ENCODE peak calls at places on chromosomes 7 and 10, in six cellular contexts. R is GM23338; Q is astrocyte; E is CD4-positive, alpha-beta T cell; F is neural progenitor cell; G is psoas muscle. O is an unnamed sample.

GRCh38 chr10:63919576-63920279 is 398.5 kb downstream of the REEP3 start:
- DNase-seq in F (no peak), G (no peak), Q (no peak), R (no peak), E (no peak), O (no peak)

GRCh38 chr10:986137-986825 is 2.0 kb upstream of the GTPBP4 start:
- DNase-seq in G (no peak), R (no peak), F (no peak), Q (peak), E (no peak), O (no peak)

GRCh38 chr7:68269410-68269809 is 1272.8 kb downstream of the TYW1 start:
- DNase-seq in G (no peak), R (no peak), E (no peak), F (no peak), Q (peak), O (no peak)

GRCh38 chr10:127195571-127196226 is 692 bp downstream of the INSYN2A start:
- DNase-seq in Q (peak), G (peak), F (peak), E (no peak), R (peak), O (peak)

GRCh38 chr10:11286261-11286989 is 268.8 kb downstream of the CELF2 start:
- DNase-seq in E (no peak), Q (no peak), F (no peak), G (no peak), R (no peak), O (no peak)

GRCh38 chr10:122113161-122113944 is 124.4 kb downstream of the TACC2 start:
- DNase-seq in G (peak), F (peak), R (peak), E (no peak), Q (peak), O (peak)

GRCh38 chr7:158966780-158967390 is 110.5 kb downstream of the DYNC2I1 start:
- DNase-seq in G (no peak), F (no peak), Q (no peak), E (no peak), R (no peak), O (no peak)

GRCh38 chr10:70585555-70586243 is 16.8 kb downstream of the PRF1 start:
- DNase-seq in Q (no peak), E (no peak), R (no peak), F (no peak), G (no peak), O (peak)

GRCh38 chr7:964401-965231 is 10.1 kb upstream of the ADAP1 start:
- DNase-seq in F (peak), R (peak), Q (peak), E (no peak), G (peak), O (peak)

GRCh38 chr7:108413782-108414492 is 42.3 kb downstream of the NRCAM start:
- DNase-seq in F (peak), Q (peak), R (peak), G (no peak), E (no peak), O (no peak)

GRCh38 chr10:70357447-70358035 is 24.9 kb downstream of the LRRC20 start:
- DNase-seq in F (no peak), G (no peak), E (no peak), R (no peak), Q (no peak), O (no peak)

GRCh38 chr7:81852701-81853100 is 82.9 kb upstream of the HGF start:
- DNase-seq in F (no peak), G (no peak), E (no peak), Q (no peak), R (no peak), O (no peak)

GRCh38 chr7:33677556-33677955 is 227.8 kb upstream of the BMPER start:
- DNase-seq in R (no peak), Q (no peak), F (no peak), E (no peak), G (no peak), O (no peak)

GRCh38 chr10:93749218-93749799 is 8.4 kb upstream of the LGI1 start:
- DNase-seq in R (peak), F (peak), Q (peak), E (no peak), G (no peak), O (no peak)

GRCh38 chr10:68759967-68760366 is 38.9 kb downstream of the CCAR1 start:
- DNase-seq in E (no peak), Q (no peak), F (no peak), R (no peak), G (no peak), O (no peak)

GRCh38 chr10:76675951-76676587 is 961.5 kb downstream of the KCNMA1 start:
- DNase-seq in Q (peak), R (no peak), E (no peak), F (no peak), G (peak), O (peak)
- H3K27ac ChIP-seq in Q (no peak), R (no peak), E (no peak), F (no peak), G (peak), O (no peak)

DNA sequence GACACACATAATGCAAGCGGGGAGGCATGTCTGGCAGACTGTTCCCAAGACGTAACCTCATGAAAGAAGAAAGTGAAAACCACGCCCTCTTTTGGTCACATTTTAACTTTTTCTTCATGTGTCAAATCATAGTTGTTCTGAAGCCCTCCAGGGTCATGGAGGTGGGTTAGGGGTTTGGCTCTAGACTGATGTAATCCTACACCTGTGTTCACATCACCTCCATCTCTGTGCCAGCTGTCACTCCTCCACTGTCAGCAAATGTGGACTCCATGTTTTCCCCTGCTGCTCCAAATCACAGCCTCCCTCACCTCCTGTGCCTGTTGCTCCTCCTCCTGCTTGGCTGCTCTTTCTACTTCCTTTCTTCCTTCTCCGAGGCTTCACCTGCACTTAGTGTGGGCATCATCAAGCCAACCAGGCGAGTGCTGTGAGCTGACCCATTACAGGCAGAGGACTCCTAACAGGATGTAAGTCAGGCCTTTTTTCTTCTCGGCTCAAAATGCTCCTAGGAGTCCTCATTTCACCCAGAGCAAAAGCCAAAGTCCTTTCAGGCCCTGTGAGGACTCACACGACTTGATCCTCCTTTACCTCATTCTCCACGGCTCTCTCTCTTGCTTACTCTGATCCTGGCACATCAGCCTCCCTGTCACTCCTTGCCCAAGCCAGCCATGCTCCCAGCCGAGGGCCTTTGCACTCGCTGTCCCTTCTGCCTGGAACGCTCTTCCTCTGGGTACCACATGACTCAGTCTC is 66.4 kb upstream of the IFRD1 start:
- DNase-seq in G (no peak), R (peak), E (no peak), Q (no peak), F (peak), O (no peak)
- TF ChIP-seq CTCF in G (no peak), R (peak), E (no peak), Q (no peak), F (peak), O (no peak)

DNA sequence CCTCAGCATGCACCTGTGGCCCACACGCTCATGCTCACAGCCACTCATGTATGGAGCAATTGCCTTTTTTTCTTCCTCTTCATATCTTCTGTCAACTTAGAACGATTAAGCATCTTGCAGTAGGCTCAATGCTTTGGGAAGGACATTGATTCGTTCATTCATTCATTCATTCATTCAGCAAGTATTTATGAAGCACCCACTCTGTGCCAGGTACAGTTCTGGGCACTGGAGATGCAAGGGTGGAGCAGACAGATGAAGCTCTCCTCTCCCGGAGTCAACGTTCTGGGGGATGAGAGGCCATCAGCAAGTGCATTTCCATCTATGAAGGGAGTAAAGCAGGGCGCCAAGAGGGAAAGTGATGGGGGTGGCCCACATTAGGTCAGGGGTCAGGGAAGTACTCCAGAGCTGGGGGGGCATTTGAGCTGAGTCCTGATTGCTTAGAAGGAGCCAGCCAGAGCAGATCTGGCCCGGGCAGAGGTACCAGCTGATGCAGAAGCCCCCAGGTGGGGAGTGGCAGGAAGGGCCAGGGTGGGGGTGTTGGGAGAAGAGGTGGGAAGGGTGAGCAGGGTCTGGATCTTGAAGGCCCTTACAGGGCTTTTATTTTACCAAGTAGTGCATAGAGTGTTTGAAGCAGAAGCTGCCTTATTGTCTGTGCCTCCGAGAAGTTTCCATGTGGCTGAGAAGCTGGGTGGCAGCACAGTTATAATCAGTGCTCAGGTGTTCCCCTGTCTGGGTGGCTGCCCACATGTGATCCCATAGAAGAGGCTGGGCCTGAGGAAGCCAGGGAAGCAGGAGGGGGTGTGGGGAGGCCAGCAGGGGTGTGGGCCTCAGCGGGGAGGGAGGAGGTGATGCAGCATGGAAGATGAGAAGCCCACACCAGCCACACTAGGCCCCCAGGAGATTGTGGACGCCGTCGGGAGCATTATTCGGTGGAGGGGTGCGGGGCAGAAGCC is 36.2 kb downstream of the CHST3 start:
- DNase-seq in F (no peak), R (no peak), G (no peak), Q (no peak), E (no peak), O (no peak)
- H3K27ac ChIP-seq in F (no peak), R (no peak), G (peak), Q (no peak), E (no peak), O (peak)

GRCh38 chr10:80443531-80443974 is 10.6 kb upstream of the TSPAN14 start:
- DNase-seq in F (no peak), G (no peak), Q (no peak), R (peak), E (no peak), O (no peak)
- TF ChIP-seq CTCF in F (peak), G (peak), Q (peak), R (peak), E (no peak), O (no peak)

GRCh38 chr10:99849057-99849456 is 66.6 kb downstream of the ABCC2 start:
- DNase-seq in E (no peak), F (no peak), R (no peak), G (no peak), Q (no peak), O (no peak)
- H3K27ac ChIP-seq in E (no peak), F (no peak), R (peak), G (no peak), Q (no peak), O (no peak)

GRCh38 chr10:78302989-78303854 is 269.6 kb downstream of the RPS24 start:
- DNase-seq in E (peak), Q (peak), F (peak), G (peak), R (peak), O (peak)
- TF ChIP-seq CTCF in E (peak), Q (peak), F (peak), G (peak), R (peak), O (peak)

GRCh38 chr7:152464312-152465117 is 28.7 kb upstream of the KMT2C start:
- DNase-seq in Q (peak), F (peak), R (peak), G (peak), E (peak), O (peak)
- H3K27ac ChIP-seq in Q (peak), F (peak), R (no peak), G (peak), E (peak), O (peak)

DNA sequence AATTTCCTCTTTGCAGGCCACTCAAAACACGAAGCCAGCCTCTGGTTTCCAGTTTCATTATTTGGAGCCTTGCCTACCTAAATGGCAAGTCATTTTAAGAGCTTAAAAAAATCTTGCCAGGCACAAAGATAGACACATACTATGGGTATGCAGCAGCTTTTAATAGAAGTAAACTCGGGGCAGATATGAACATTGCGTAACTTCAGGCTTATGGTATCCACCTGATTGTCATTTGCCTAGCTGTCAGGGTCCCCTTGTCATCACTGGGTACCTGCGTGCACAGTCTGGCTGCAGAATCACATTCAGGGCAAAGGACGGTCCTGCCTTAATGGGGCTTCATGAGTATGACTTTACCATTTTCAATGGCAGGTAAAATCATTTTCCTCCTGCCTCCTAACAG is 466.1 kb upstream of the NRP1 start:
- DNase-seq in G (no peak), R (no peak), Q (no peak), F (no peak), E (no peak), O (no peak)
- TF ChIP-seq CTCF in G (no peak), R (no peak), Q (no peak), F (no peak), E (no peak), O (no peak)

DNA sequence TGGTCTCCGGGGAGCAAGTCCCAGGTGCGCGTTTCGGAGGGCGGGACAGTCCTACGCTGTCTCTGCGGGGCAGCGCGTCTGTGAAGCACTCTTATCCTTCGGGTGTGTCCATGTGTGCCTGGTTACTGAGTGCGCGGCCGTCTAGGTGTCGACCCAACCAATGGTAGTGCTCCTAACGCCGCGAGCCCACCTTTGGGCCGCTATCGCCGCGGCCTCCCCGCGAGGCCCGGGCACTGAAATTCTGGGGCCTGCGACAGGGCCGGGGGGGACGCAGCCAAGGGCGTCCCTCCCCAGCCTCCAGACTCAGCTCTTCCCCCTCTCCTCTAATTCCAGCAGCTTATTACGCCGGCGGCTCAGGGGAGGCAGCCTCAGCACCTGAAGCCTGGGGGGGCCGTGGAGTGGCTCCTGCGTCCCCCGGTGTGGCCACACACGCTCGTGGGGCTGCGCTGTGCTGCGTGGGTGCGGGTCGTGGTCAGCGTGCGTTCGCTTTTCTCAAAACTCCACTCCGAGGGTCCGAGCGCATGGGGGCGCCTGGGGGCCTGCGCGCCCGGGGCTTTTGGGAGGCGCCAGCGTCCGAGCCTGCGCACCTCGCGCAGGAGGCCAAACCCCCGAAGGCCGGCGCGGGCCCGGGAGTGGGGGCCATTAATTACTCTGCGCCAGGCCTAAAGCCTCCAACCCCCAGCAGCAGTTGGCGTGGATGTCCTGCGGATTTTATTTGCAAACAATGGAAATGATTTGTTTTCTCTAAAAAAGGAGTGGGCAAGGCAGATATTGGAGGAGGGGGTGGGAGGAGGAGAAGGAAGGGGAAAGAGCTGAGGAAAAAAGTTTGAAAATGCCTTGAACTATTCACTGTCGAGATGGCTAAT is 3.0 kb upstream of the ZNF503 start:
- DNase-seq in R (peak), Q (no peak), G (no peak), F (peak), E (no peak), O (peak)
- H3K27ac ChIP-seq in R (no peak), Q (no peak), G (no peak), F (no peak), E (no peak), O (peak)

GRCh38 chr7:71348751-71349415 is 216.9 kb downstream of the GALNT17 start:
- DNase-seq in Q (no peak), R (peak), E (no peak), F (no peak), G (no peak), O (no peak)
- TF ChIP-seq CTCF in Q (no peak), R (no peak), E (no peak), F (no peak), G (no peak), O (no peak)